ENCODE peak calls at places on chromosomes 6 and 20, in five cellular contexts. One of them, this sample, is unnamed.
A peak's percentile ranks its signal among the peaks of the same experiment; 100 is the strongest.

GRCh38 chr20:7742479-7742878 is 197.8 kb downstream of the HAO1 start:
- DNase-seq in OCI-M1: no peak
- DNase-seq in iris pigment epithelial cell: peak; percentile 68
- DNase-seq in lower lobe of right lung: no peak
- DNase-seq in GM18507: no peak
- DNase-seq in this sample: no peak

GRCh38 chr6:48041894-48042293 is 69.1 kb downstream of the PTCHD4 start:
- DNase-seq in iris pigment epithelial cell: no peak
- DNase-seq in OCI-M1: no peak
- DNase-seq in lower lobe of right lung: no peak
- DNase-seq in GM18507: no peak
- DNase-seq in this sample: no peak

GRCh38 chr6:152948150-152948768 is 34.6 kb downstream of the FBXO5 start:
- DNase-seq in iris pigment epithelial cell: peak; percentile 54
- DNase-seq in lower lobe of right lung: no peak
- DNase-seq in GM18507: peak; percentile 4
- DNase-seq in OCI-M1: peak; percentile 82
- DNase-seq in this sample: no peak

GRCh38 chr20:63829943-63830820 is 882 bp downstream of the ZBTB46 start:
- DNase-seq in iris pigment epithelial cell: peak; percentile 44
- DNase-seq in GM18507: no peak
- DNase-seq in OCI-M1: no peak
- DNase-seq in lower lobe of right lung: no peak
- DNase-seq in this sample: no peak

GRCh38 chr6:149897015-149897697 is 757 bp downstream of the RAET1E start:
- DNase-seq in iris pigment epithelial cell: peak; percentile 88
- DNase-seq in lower lobe of right lung: peak; percentile 59
- DNase-seq in OCI-M1: peak; percentile 69
- DNase-seq in GM18507: no peak
- DNase-seq in this sample: no peak

GRCh38 chr6:15255481-15256414 is 9.9 kb downstream of the JARID2 start:
- DNase-seq in OCI-M1: no peak
- DNase-seq in lower lobe of right lung: no peak
- DNase-seq in GM18507: no peak
- DNase-seq in iris pigment epithelial cell: no peak
- DNase-seq in this sample: no peak

GRCh38 chr6:111503660-111504059 is 20.6 kb upstream of the REV3L start:
- DNase-seq in lower lobe of right lung: no peak
- DNase-seq in OCI-M1: peak; percentile 61
- DNase-seq in iris pigment epithelial cell: peak; percentile 29
- DNase-seq in GM18507: no peak
- DNase-seq in this sample: no peak

GRCh38 chr20:48926267-48926666 is 4.8 kb downstream of the ARFGEF2 start:
- DNase-seq in iris pigment epithelial cell: no peak
- DNase-seq in OCI-M1: no peak
- DNase-seq in lower lobe of right lung: no peak
- DNase-seq in GM18507: no peak
- DNase-seq in this sample: no peak

GRCh38 chr6:106630366-106630765 is 988 bp downstream of the QRSL1 start:
- DNase-seq in GM18507: no peak
- DNase-seq in iris pigment epithelial cell: no peak
- DNase-seq in lower lobe of right lung: no peak
- DNase-seq in OCI-M1: peak; percentile 59
- DNase-seq in this sample: no peak

GRCh38 chr6:14176429-14176828 is 58.9 kb downstream of the CD83 start:
- DNase-seq in lower lobe of right lung: no peak
- DNase-seq in iris pigment epithelial cell: no peak
- DNase-seq in OCI-M1: no peak
- DNase-seq in GM18507: no peak
- DNase-seq in this sample: no peak

GRCh38 chr6:142378138-142378875 is 76.5 kb downstream of the ADGRG6 start:
- DNase-seq in iris pigment epithelial cell: peak; percentile 88
- DNase-seq in OCI-M1: peak; percentile 91
- DNase-seq in lower lobe of right lung: no peak
- DNase-seq in GM18507: no peak
- DNase-seq in this sample: no peak

GRCh38 chr6:88238065-88238464 is 71.9 kb upstream of the CNR1 start:
- DNase-seq in lower lobe of right lung: no peak
- DNase-seq in iris pigment epithelial cell: peak; percentile 33
- DNase-seq in GM18507: peak; percentile 4
- DNase-seq in OCI-M1: peak; percentile 58
- DNase-seq in this sample: no peak

GRCh38 chr6:138945354-138945753 is 42.7 kb downstream of the REPS1 start:
- DNase-seq in GM18507: no peak
- DNase-seq in iris pigment epithelial cell: no peak
- DNase-seq in lower lobe of right lung: no peak
- DNase-seq in OCI-M1: no peak
- DNase-seq in this sample: no peak

GRCh38 chr20:50126662-50127061 is 13.7 kb upstream of the UBE2V1 start:
- DNase-seq in GM18507: no peak
- DNase-seq in lower lobe of right lung: peak; percentile 43
- DNase-seq in iris pigment epithelial cell: no peak
- DNase-seq in OCI-M1: no peak
- DNase-seq in this sample: no peak